ENCODE peak calls at places on chromosomes 4 and X, in nine cellular contexts. One of them, this sample, is unnamed.

GRCh38 chr4:186876961-186877626 is 153.4 kb upstream of the FAT1 start:
- DNase-seq in transverse colon: no peak
- DNase-seq in astrocyte of the spinal cord: no peak
- DNase-seq in fibroblast of the aortic adventitia: no peak
- DNase-seq in vagina: no peak
- DNase-seq in mesenchymal stem cell: no peak
- DNase-seq in upper lobe of right lung: no peak
- DNase-seq in fibroblast of pulmonary artery: peak
- DNase-seq in coronary artery: no peak
- DNase-seq in this sample: no peak

GRCh38 chr4:34046580-34046979 is 2197.7 kb downstream of the ARAP2 start:
- DNase-seq in astrocyte of the spinal cord: peak
- DNase-seq in upper lobe of right lung: no peak
- DNase-seq in mesenchymal stem cell: peak
- DNase-seq in fibroblast of pulmonary artery: peak
- DNase-seq in vagina: no peak
- DNase-seq in coronary artery: no peak
- DNase-seq in fibroblast of the aortic adventitia: peak
- DNase-seq in transverse colon: no peak
- DNase-seq in this sample: no peak

GRCh38 chr4:105399535-105400161 is 74.2 kb downstream of the PPA2 start:
- DNase-seq in astrocyte of the spinal cord: peak
- DNase-seq in upper lobe of right lung: no peak
- DNase-seq in fibroblast of the aortic adventitia: peak
- DNase-seq in mesenchymal stem cell: peak
- DNase-seq in vagina: no peak
- DNase-seq in coronary artery: no peak
- DNase-seq in fibroblast of pulmonary artery: peak
- DNase-seq in transverse colon: no peak
- DNase-seq in this sample: no peak

GRCh38 chr4:1793496-1793840 is 375 bp downstream of the FGFR3 start:
- DNase-seq in fibroblast of the aortic adventitia: no peak
- DNase-seq in transverse colon: peak
- DNase-seq in upper lobe of right lung: peak
- DNase-seq in coronary artery: no peak
- DNase-seq in vagina: no peak
- DNase-seq in mesenchymal stem cell: peak
- DNase-seq in fibroblast of pulmonary artery: peak
- DNase-seq in astrocyte of the spinal cord: no peak
- DNase-seq in this sample: no peak

GRCh38 chr4:85673540-85673939 is 198.6 kb downstream of the ARHGAP24 start:
- DNase-seq in astrocyte of the spinal cord: no peak
- DNase-seq in transverse colon: no peak
- DNase-seq in mesenchymal stem cell: no peak
- DNase-seq in fibroblast of the aortic adventitia: no peak
- DNase-seq in fibroblast of pulmonary artery: no peak
- DNase-seq in upper lobe of right lung: no peak
- DNase-seq in coronary artery: no peak
- DNase-seq in vagina: no peak
- DNase-seq in this sample: no peak

GRCh38 chrX:115339441-115340025 is 50.0 kb downstream of the LUZP4 start:
- DNase-seq in upper lobe of right lung: no peak
- DNase-seq in astrocyte of the spinal cord: no peak
- DNase-seq in vagina: no peak
- DNase-seq in transverse colon: no peak
- DNase-seq in coronary artery: no peak
- DNase-seq in mesenchymal stem cell: peak
- DNase-seq in fibroblast of the aortic adventitia: peak
- DNase-seq in fibroblast of pulmonary artery: peak
- DNase-seq in this sample: no peak

GRCh38 chr4:95693594-95693993 is 144.8 kb upstream of the UNC5C start:
- DNase-seq in upper lobe of right lung: no peak
- DNase-seq in mesenchymal stem cell: peak
- DNase-seq in fibroblast of the aortic adventitia: no peak
- DNase-seq in transverse colon: no peak
- DNase-seq in astrocyte of the spinal cord: peak
- DNase-seq in coronary artery: no peak
- DNase-seq in fibroblast of pulmonary artery: peak
- DNase-seq in vagina: no peak
- DNase-seq in this sample: no peak

GRCh38 chrX:23369037-23369436 is 34.4 kb downstream of the PTCHD1 start:
- DNase-seq in fibroblast of pulmonary artery: no peak
- DNase-seq in mesenchymal stem cell: peak
- DNase-seq in upper lobe of right lung: no peak
- DNase-seq in vagina: no peak
- DNase-seq in coronary artery: no peak
- DNase-seq in fibroblast of the aortic adventitia: no peak
- DNase-seq in astrocyte of the spinal cord: peak
- DNase-seq in transverse colon: no peak
- DNase-seq in this sample: no peak

GRCh38 chrX:123093792-123094191 is 90.3 kb upstream of the GRIA3 start:
- DNase-seq in upper lobe of right lung: no peak
- DNase-seq in vagina: no peak
- DNase-seq in mesenchymal stem cell: no peak
- DNase-seq in fibroblast of the aortic adventitia: no peak
- DNase-seq in astrocyte of the spinal cord: no peak
- DNase-seq in fibroblast of pulmonary artery: no peak
- DNase-seq in transverse colon: no peak
- DNase-seq in coronary artery: no peak
- DNase-seq in this sample: no peak

GRCh38 chrX:154351183-154352011 is 23.0 kb downstream of the FLNA start:
- DNase-seq in astrocyte of the spinal cord: no peak
- DNase-seq in vagina: no peak
- DNase-seq in transverse colon: peak
- DNase-seq in fibroblast of pulmonary artery: no peak
- DNase-seq in mesenchymal stem cell: no peak
- DNase-seq in upper lobe of right lung: peak
- DNase-seq in coronary artery: no peak
- DNase-seq in fibroblast of the aortic adventitia: no peak
- DNase-seq in this sample: no peak

GRCh38 chr4:34412233-34412632 is 1832.1 kb downstream of the ARAP2 start:
- DNase-seq in coronary artery: no peak
- DNase-seq in upper lobe of right lung: no peak
- DNase-seq in fibroblast of the aortic adventitia: no peak
- DNase-seq in astrocyte of the spinal cord: no peak
- DNase-seq in fibroblast of pulmonary artery: no peak
- DNase-seq in transverse colon: no peak
- DNase-seq in mesenchymal stem cell: no peak
- DNase-seq in vagina: no peak
- DNase-seq in this sample: no peak

GRCh38 chr4:3792813-3793212 is 26.6 kb downstream of the ADRA2C start:
- DNase-seq in upper lobe of right lung: no peak
- DNase-seq in transverse colon: no peak
- DNase-seq in astrocyte of the spinal cord: no peak
- DNase-seq in mesenchymal stem cell: no peak
- DNase-seq in coronary artery: no peak
- DNase-seq in fibroblast of pulmonary artery: no peak
- DNase-seq in vagina: no peak
- DNase-seq in fibroblast of the aortic adventitia: no peak
- DNase-seq in this sample: no peak

GRCh38 chr4:9812530-9813340 is 31.3 kb downstream of the DRD5 start:
- DNase-seq in fibroblast of the aortic adventitia: no peak
- DNase-seq in mesenchymal stem cell: no peak
- DNase-seq in fibroblast of pulmonary artery: peak
- DNase-seq in vagina: no peak
- DNase-seq in upper lobe of right lung: no peak
- DNase-seq in astrocyte of the spinal cord: no peak
- DNase-seq in transverse colon: no peak
- DNase-seq in coronary artery: no peak
- DNase-seq in this sample: no peak

GRCh38 chrX:4547218-4547836 is 833.9 kb upstream of the PRKX start:
- DNase-seq in mesenchymal stem cell: peak
- DNase-seq in upper lobe of right lung: no peak
- DNase-seq in astrocyte of the spinal cord: peak
- DNase-seq in coronary artery: no peak
- DNase-seq in vagina: no peak
- DNase-seq in transverse colon: peak
- DNase-seq in fibroblast of pulmonary artery: peak
- DNase-seq in fibroblast of the aortic adventitia: peak
- DNase-seq in this sample: peak

GRCh38 chr4:11543710-11544109 is 115.0 kb upstream of the HS3ST1 start:
- DNase-seq in vagina: no peak
- DNase-seq in coronary artery: no peak
- DNase-seq in fibroblast of pulmonary artery: peak
- DNase-seq in mesenchymal stem cell: peak
- DNase-seq in upper lobe of right lung: no peak
- DNase-seq in fibroblast of the aortic adventitia: peak
- DNase-seq in transverse colon: no peak
- DNase-seq in astrocyte of the spinal cord: peak
- DNase-seq in this sample: no peak

GRCh38 chr4:52716364-52717151 is 34.7 kb downstream of the ERVMER34-1 start:
- DNase-seq in astrocyte of the spinal cord: no peak
- DNase-seq in transverse colon: no peak
- DNase-seq in fibroblast of the aortic adventitia: no peak
- DNase-seq in vagina: no peak
- DNase-seq in coronary artery: no peak
- DNase-seq in mesenchymal stem cell: no peak
- DNase-seq in fibroblast of pulmonary artery: no peak
- DNase-seq in upper lobe of right lung: no peak
- DNase-seq in this sample: no peak

GRCh38 chr4:75248770-75249467 is 265.3 kb downstream of the RCHY1 start:
- DNase-seq in upper lobe of right lung: no peak
- DNase-seq in fibroblast of the aortic adventitia: no peak
- DNase-seq in mesenchymal stem cell: peak
- DNase-seq in coronary artery: no peak
- DNase-seq in astrocyte of the spinal cord: no peak
- DNase-seq in fibroblast of pulmonary artery: peak
- DNase-seq in transverse colon: no peak
- DNase-seq in vagina: no peak
- DNase-seq in this sample: no peak

GRCh38 chr4:57291911-57292310 is 181.7 kb upstream of the IGFBP7 start:
- DNase-seq in mesenchymal stem cell: no peak
- DNase-seq in fibroblast of pulmonary artery: no peak
- DNase-seq in fibroblast of the aortic adventitia: no peak
- DNase-seq in upper lobe of right lung: no peak
- DNase-seq in astrocyte of the spinal cord: peak
- DNase-seq in coronary artery: no peak
- DNase-seq in vagina: no peak
- DNase-seq in transverse colon: no peak
- DNase-seq in this sample: no peak

GRCh38 chr4:8533274-8533865 is 46.8 kb upstream of the GPR78 start:
- DNase-seq in transverse colon: no peak
- DNase-seq in coronary artery: no peak
- DNase-seq in fibroblast of pulmonary artery: no peak
- DNase-seq in fibroblast of the aortic adventitia: no peak
- DNase-seq in mesenchymal stem cell: no peak
- DNase-seq in astrocyte of the spinal cord: no peak
- DNase-seq in vagina: no peak
- DNase-seq in upper lobe of right lung: no peak
- DNase-seq in this sample: no peak

DNA sequence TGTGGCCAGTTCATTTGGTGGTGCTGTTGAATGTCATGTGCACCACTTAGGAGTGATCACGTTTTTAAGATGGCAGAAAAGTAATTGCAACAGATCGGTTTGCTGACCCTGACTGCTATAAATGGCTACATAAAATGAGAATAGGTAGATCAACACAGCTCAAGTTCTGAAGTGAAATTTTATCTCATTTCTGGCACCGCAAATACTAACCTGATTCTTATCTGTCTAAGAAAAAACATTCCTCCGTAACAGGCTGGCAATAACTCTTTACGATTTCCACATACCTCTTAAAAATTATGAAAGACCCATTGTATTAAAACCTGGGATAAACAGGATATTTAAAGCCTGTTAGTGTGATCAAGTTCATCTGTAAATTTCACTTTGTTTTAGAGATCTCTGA is 387.5 kb downstream of the PDGFC start:
- DNase-seq in transverse colon: no peak
- DNase-seq in mesenchymal stem cell: no peak
- DNase-seq in upper lobe of right lung: no peak
- DNase-seq in astrocyte of the spinal cord: no peak
- DNase-seq in fibroblast of pulmonary artery: peak
- DNase-seq in coronary artery: no peak
- DNase-seq in vagina: no peak
- DNase-seq in fibroblast of the aortic adventitia: peak
- DNase-seq in this sample: no peak
- H3K4me3 ChIP-seq in transverse colon: no peak
- H3K4me3 ChIP-seq in mesenchymal stem cell: no peak
- H3K4me3 ChIP-seq in upper lobe of right lung: no peak
- H3K4me3 ChIP-seq in astrocyte of the spinal cord: no peak
- H3K4me3 ChIP-seq in fibroblast of pulmonary artery: no peak
- H3K4me3 ChIP-seq in coronary artery: no peak
- H3K4me3 ChIP-seq in vagina: no peak
- H3K4me3 ChIP-seq in fibroblast of the aortic adventitia: no peak
- H3K4me3 ChIP-seq in this sample: no peak

GRCh38 chr4:177447417-177448004 is 5.3 kb upstream of the AGA start:
- DNase-seq in coronary artery: no peak
- DNase-seq in upper lobe of right lung: no peak
- DNase-seq in fibroblast of pulmonary artery: no peak
- DNase-seq in transverse colon: no peak
- DNase-seq in mesenchymal stem cell: no peak
- DNase-seq in astrocyte of the spinal cord: no peak
- DNase-seq in vagina: no peak
- DNase-seq in fibroblast of the aortic adventitia: no peak
- DNase-seq in this sample: no peak
- H3K4me3 ChIP-seq in coronary artery: no peak
- H3K4me3 ChIP-seq in upper lobe of right lung: no peak
- H3K4me3 ChIP-seq in fibroblast of pulmonary artery: no peak
- H3K4me3 ChIP-seq in transverse colon: no peak
- H3K4me3 ChIP-seq in mesenchymal stem cell: no peak
- H3K4me3 ChIP-seq in astrocyte of the spinal cord: no peak
- H3K4me3 ChIP-seq in vagina: no peak
- H3K4me3 ChIP-seq in fibroblast of the aortic adventitia: no peak
- H3K4me3 ChIP-seq in this sample: no peak

DNA sequence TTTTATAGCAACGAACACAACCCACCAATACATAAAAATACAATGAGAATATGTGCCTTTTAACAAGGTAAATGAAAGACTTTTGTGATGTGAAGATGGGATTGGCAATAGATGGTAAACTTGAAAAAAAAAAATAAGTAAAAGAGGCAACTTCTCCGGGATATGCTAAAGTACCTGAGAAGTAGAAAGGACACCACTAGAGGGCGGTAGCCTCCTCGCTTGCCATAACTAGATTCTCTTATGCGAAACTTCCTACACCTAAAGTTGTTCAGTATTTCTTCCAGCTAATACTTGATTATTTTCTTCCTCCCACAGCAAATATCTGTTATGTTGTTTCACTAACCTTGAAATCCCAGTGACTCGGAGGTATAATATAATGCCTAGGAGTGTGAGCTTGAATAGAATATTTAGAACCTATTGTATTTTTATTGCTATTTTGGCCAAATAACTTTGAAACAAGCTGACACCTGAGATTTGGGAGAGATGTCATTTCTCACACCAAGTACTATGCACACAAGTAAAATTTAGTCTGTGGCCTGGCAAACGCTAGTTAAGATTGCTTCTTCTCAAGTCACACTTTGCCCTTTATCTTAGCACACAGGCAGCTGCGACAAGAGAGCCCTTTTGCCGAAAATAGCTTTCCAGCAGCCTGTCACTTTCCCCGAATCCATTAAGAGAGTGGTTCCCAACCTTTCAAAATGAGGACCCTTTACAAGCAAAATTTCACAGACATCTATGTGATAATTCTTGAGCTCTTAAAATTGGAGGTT is 44.9 kb upstream of the PDLIM5 start:
- DNase-seq in upper lobe of right lung: no peak
- DNase-seq in mesenchymal stem cell: peak
- DNase-seq in astrocyte of the spinal cord: peak
- DNase-seq in fibroblast of the aortic adventitia: peak
- DNase-seq in transverse colon: peak
- DNase-seq in fibroblast of pulmonary artery: peak
- DNase-seq in vagina: no peak
- DNase-seq in coronary artery: peak
- DNase-seq in this sample: peak
- H3K4me3 ChIP-seq in upper lobe of right lung: no peak
- H3K4me3 ChIP-seq in mesenchymal stem cell: no peak
- H3K4me3 ChIP-seq in astrocyte of the spinal cord: no peak
- H3K4me3 ChIP-seq in fibroblast of the aortic adventitia: no peak
- H3K4me3 ChIP-seq in transverse colon: no peak
- H3K4me3 ChIP-seq in fibroblast of pulmonary artery: no peak
- H3K4me3 ChIP-seq in vagina: no peak
- H3K4me3 ChIP-seq in coronary artery: peak
- H3K4me3 ChIP-seq in this sample: peak

GRCh38 chr4:145734051-145734450 is 54.1 kb downstream of the C4orf51 start:
- DNase-seq in upper lobe of right lung: no peak
- DNase-seq in coronary artery: no peak
- DNase-seq in astrocyte of the spinal cord: peak
- DNase-seq in fibroblast of pulmonary artery: peak
- DNase-seq in transverse colon: no peak
- DNase-seq in mesenchymal stem cell: peak
- DNase-seq in fibroblast of the aortic adventitia: peak
- DNase-seq in vagina: no peak
- DNase-seq in this sample: no peak
- H3K4me3 ChIP-seq in upper lobe of right lung: no peak
- H3K4me3 ChIP-seq in coronary artery: peak
- H3K4me3 ChIP-seq in astrocyte of the spinal cord: no peak
- H3K4me3 ChIP-seq in fibroblast of pulmonary artery: peak
- H3K4me3 ChIP-seq in transverse colon: no peak
- H3K4me3 ChIP-seq in mesenchymal stem cell: no peak
- H3K4me3 ChIP-seq in fibroblast of the aortic adventitia: peak
- H3K4me3 ChIP-seq in vagina: peak
- H3K4me3 ChIP-seq in this sample: no peak